ENCODE peak calls at places on chromosomes 4 and X, in nine cellular contexts. D, B, X, P, C, L, E, K and Y are unnamed samples.

GRCh38 chrX:115712484-115712883 is 151.5 kb downstream of the PLS3 start:
- DNase-seq in D (no peak), B (no peak), X (no peak), P (no peak), C (no peak), L (no peak), E (no peak), K (no peak), Y (no peak)

GRCh38 chr4:87258677-87259076 is 38.3 kb upstream of the KLHL8 start:
- DNase-seq in D (no peak), B (no peak), X (no peak), P (no peak), C (no peak), L (no peak), E (no peak), K (no peak), Y (no peak)

GRCh38 chrX:110219920-110220319 is 98.0 kb downstream of the AMMECR1 start:
- DNase-seq in D (no peak), B (no peak), X (peak), P (peak), C (no peak), L (no peak), E (no peak), K (no peak), Y (peak)

GRCh38 chr4:133151301-133151680 is 2.2 kb downstream of the PCDH10 start:
- DNase-seq in D (no peak), B (no peak), X (no peak), P (no peak), C (no peak), L (peak), E (no peak), K (no peak), Y (no peak)

GRCh38 chrX:53714580-53715335 is 28.2 kb upstream of the HUWE1 start:
- DNase-seq in D (peak), B (peak), X (peak), P (no peak), C (peak), L (peak), E (peak), K (no peak), Y (peak)

GRCh38 chr4:182724414-182724813 is 192.8 kb downstream of the DCTD start:
- DNase-seq in D (no peak), B (no peak), X (no peak), P (peak), C (no peak), L (no peak), E (no peak), K (no peak), Y (no peak)

GRCh38 chr4:8015512-8015911 is 75.9 kb upstream of the AFAP1 start:
- DNase-seq in D (no peak), B (peak), X (peak), P (no peak), C (no peak), L (no peak), E (no peak), K (peak), Y (peak)

GRCh38 chr4:89829470-89830138 is 7.4 kb downstream of the SNCA start:
- DNase-seq in D (no peak), B (no peak), X (peak), P (no peak), C (no peak), L (peak), E (peak), K (no peak), Y (peak)

GRCh38 chr4:1369484-1370079 is 22.6 kb downstream of the UVSSA start:
- DNase-seq in D (no peak), B (no peak), X (no peak), P (no peak), C (no peak), L (no peak), E (no peak), K (no peak), Y (no peak)

GRCh38 chrX:52422884-52423283 is 54.1 kb downstream of the XAGE2 start:
- DNase-seq in D (no peak), B (peak), X (no peak), P (peak), C (no peak), L (no peak), E (no peak), K (no peak), Y (peak)

GRCh38 chr4:1050486-1051213 is 39.2 kb downstream of the FGFRL1 start:
- DNase-seq in D (no peak), B (no peak), X (no peak), P (no peak), C (no peak), L (no peak), E (no peak), K (no peak), Y (no peak)

GRCh38 chrX:39574178-39574577 is 523.6 kb downstream of the BCOR start:
- DNase-seq in D (no peak), B (no peak), X (no peak), P (no peak), C (no peak), L (no peak), E (no peak), K (no peak), Y (no peak)

GRCh38 chr4:8200302-8200975 is 1.3 kb downstream of the SH3TC1 start:
- DNase-seq in D (peak), B (no peak), X (no peak), P (no peak), C (peak), L (no peak), E (peak), K (no peak), Y (peak)

GRCh38 chr4:173507471-173508385 is 22.3 kb downstream of the HAND2 start:
- DNase-seq in D (no peak), B (no peak), X (no peak), P (no peak), C (no peak), L (no peak), E (no peak), K (no peak), Y (no peak)

GRCh38 chr4:40838742-40839141 is 89.0 kb downstream of the NSUN7 start:
- DNase-seq in D (no peak), B (no peak), X (no peak), P (no peak), C (no peak), L (no peak), E (no peak), K (no peak), Y (no peak)

GRCh38 chr4:65600656-65601055 is 69.6 kb downstream of the EPHA5 start:
- DNase-seq in D (no peak), B (no peak), X (no peak), P (no peak), C (no peak), L (no peak), E (no peak), K (no peak), Y (no peak)

GRCh38 chrX:136353519-136354095 is 52.8 kb downstream of the ADGRG4 start:
- DNase-seq in D (no peak), B (no peak), X (peak), P (peak), C (no peak), L (no peak), E (no peak), K (no peak), Y (no peak)

GRCh38 chr4:28350485-28350884 is 1489.8 kb downstream of the STIM2 start:
- DNase-seq in D (no peak), B (no peak), X (no peak), P (peak), C (no peak), L (no peak), E (no peak), K (no peak), Y (peak)

GRCh38 chr4:184355111-184355604 is 119.2 kb downstream of the IRF2 start:
- DNase-seq in D (peak), B (peak), X (peak), P (peak), C (no peak), L (peak), E (peak), K (no peak), Y (peak)

GRCh38 chr4:150402968-150403367 is 179.0 kb upstream of the MAB21L2 start:
- DNase-seq in D (peak), B (no peak), X (no peak), P (no peak), C (no peak), L (peak), E (peak), K (no peak), Y (no peak)

GRCh38 chr4:173522160-173522873 is 7.7 kb downstream of the HAND2 start:
- DNase-seq in D (peak), B (peak), X (no peak), P (peak), C (no peak), L (no peak), E (no peak), K (no peak), Y (peak)

GRCh38 chrX:134324359-134324758 is 87.4 kb downstream of the CCDC160 start:
- DNase-seq in D (no peak), B (no peak), X (no peak), P (no peak), C (no peak), L (no peak), E (peak), K (no peak), Y (no peak)

GRCh38 chr4:37383579-37384229 is 139.2 kb downstream of the NWD2 start:
- DNase-seq in D (peak), B (peak), X (peak), P (peak), C (no peak), L (peak), E (no peak), K (peak), Y (peak)

GRCh38 chrX:83759872-83760271 is 101.1 kb upstream of the CYLC1 start:
- DNase-seq in D (no peak), B (no peak), X (no peak), P (no peak), C (no peak), L (peak), E (no peak), K (no peak), Y (peak)

GRCh38 chrX:69070949-69071650 is 94.2 kb downstream of the PJA1 start:
- DNase-seq in D (peak), B (no peak), X (no peak), P (no peak), C (no peak), L (no peak), E (no peak), K (no peak), Y (no peak)

GRCh38 chrX:134886201-134886600 is 104.6 kb upstream of the SMIM10 start:
- DNase-seq in D (no peak), B (no peak), X (peak), P (no peak), C (no peak), L (no peak), E (no peak), K (no peak), Y (peak)

GRCh38 chrX:69216911-69217310 is 51.7 kb upstream of the PJA1 start:
- DNase-seq in D (no peak), B (no peak), X (no peak), P (no peak), C (no peak), L (no peak), E (no peak), K (no peak), Y (no peak)

GRCh38 chrX:44483965-44484606 is 58.6 kb downstream of the FUNDC1 start:
- DNase-seq in D (no peak), B (no peak), X (no peak), P (no peak), C (no peak), L (no peak), E (no peak), K (no peak), Y (peak)

GRCh38 chr4:183504930-183505555 is at the start of gene ING2:
- DNase-seq in D (no peak), B (peak), X (peak), P (peak), C (no peak), L (peak), E (no peak), K (peak), Y (no peak)

GRCh38 chrX:155819966-155820491 is 61.1 kb upstream of the VAMP7 start:
- DNase-seq in D (peak), B (peak), X (peak), P (peak), C (peak), L (peak), E (peak), K (peak), Y (peak)

GRCh38 chr4:154603033-154603943 is 9.2 kb downstream of the FGG start:
- DNase-seq in D (no peak), B (no peak), X (no peak), P (no peak), C (no peak), L (no peak), E (no peak), K (no peak), Y (no peak)

GRCh38 chr4:25823632-25824031 is 39.2 kb downstream of the SEL1L3 start:
- DNase-seq in D (no peak), B (no peak), X (no peak), P (no peak), C (no peak), L (no peak), E (no peak), K (no peak), Y (no peak)

GRCh38 chrX:28901637-28902036 is 314.4 kb downstream of the IL1RAPL1 start:
- DNase-seq in D (no peak), B (no peak), X (no peak), P (no peak), C (no peak), L (no peak), E (no peak), K (no peak), Y (no peak)

GRCh38 chrX:65035451-65035779 is 59.2 kb upstream of the ZC4H2 start:
- DNase-seq in D (no peak), B (peak), X (no peak), P (peak), C (peak), L (no peak), E (no peak), K (no peak), Y (peak)

GRCh38 chrX:10769696-10770619 is 149.6 kb upstream of the MID1 start:
- DNase-seq in D (no peak), B (peak), X (peak), P (peak), C (no peak), L (no peak), E (no peak), K (no peak), Y (peak)

GRCh38 chr4:99832313-99832712 is 15.7 kb downstream of the DAPP1 start:
- DNase-seq in D (no peak), B (no peak), X (no peak), P (no peak), C (no peak), L (no peak), E (no peak), K (no peak), Y (no peak)